ENCODE peak calls at places on chromosomes 1 and 21, in six cellular contexts. Z is heart right ventricle, K is prostate gland, E is fibroblast of lung, G is heart left ventricle, T is lung. H is an unnamed sample.

GRCh38 chr1:150979007-150979722 is 2.9 kb upstream of the ANXA9 start:
- DNase-seq in Z (peak; percentile 73), K (peak; percentile 85), E (peak; percentile 78), G (peak; percentile 87), T (peak; percentile 91), H (peak; percentile 89)

GRCh38 chr1:17686258-17686657 is 68.9 kb upstream of the ACTL8 start:
- DNase-seq in Z (no peak), K (no peak), E (no peak), G (no peak), T (no peak), H (no peak)

GRCh38 chr1:154445040-154445472 is 39.9 kb downstream of the IL6R start:
- DNase-seq in Z (no peak), K (no peak), E (peak; percentile 82), G (no peak), T (no peak), H (peak; percentile 23)

GRCh38 chr1:205950826-205951549 is 7.7 kb upstream of the SLC26A9 start:
- DNase-seq in Z (no peak), K (no peak), E (peak; percentile 65), G (no peak), T (no peak), H (no peak)

GRCh38 chr1:82225407-82226197 is 424.9 kb downstream of the ADGRL2 start:
- DNase-seq in Z (no peak), K (no peak), E (peak; percentile 47), G (no peak), T (no peak), H (no peak)

GRCh38 chr1:54275349-54275748 is 75.4 kb downstream of the MRPL37 start:
- DNase-seq in Z (peak; percentile 74), K (peak; percentile 74), E (peak; percentile 80), G (peak; percentile 76), T (peak; percentile 48), H (no peak)

GRCh38 chr1:147853391-147853790 is 49.2 kb upstream of the GJA8 start:
- DNase-seq in Z (no peak), K (no peak), E (peak; percentile 55), G (no peak), T (no peak), H (no peak)

GRCh38 chr1:43432171-43432860 is 21.4 kb downstream of the HYI start:
- DNase-seq in Z (no peak), K (no peak), E (no peak), G (no peak), T (no peak), H (no peak)

GRCh38 chr21:37793660-37794059 is 122.6 kb downstream of the KCNJ6 start:
- DNase-seq in Z (no peak), K (no peak), E (peak; percentile 48), G (no peak), T (no peak), H (no peak)

GRCh38 chr1:25856856-25857255 is 2.4 kb downstream of the AUNIP start:
- DNase-seq in Z (no peak), K (no peak), E (no peak), G (no peak), T (no peak), H (no peak)

GRCh38 chr1:11456970-11457369 is 22.0 kb upstream of the DISP3 start:
- DNase-seq in Z (no peak), K (no peak), E (no peak), G (no peak), T (no peak), H (peak; percentile 19)

GRCh38 chr1:29569971-29570634 is 333.8 kb downstream of the PTPRU start:
- DNase-seq in Z (no peak), K (no peak), E (peak; percentile 100), G (no peak), T (no peak), H (no peak)

GRCh38 chr1:7885513-7886298 is 32.8 kb upstream of the UTS2 start:
- DNase-seq in Z (no peak), K (no peak), E (no peak), G (no peak), T (peak; percentile 89), H (peak; percentile 7)

GRCh38 chr21:31557421-31557955 is 102.0 kb upstream of the SOD1 start:
- DNase-seq in Z (no peak), K (no peak), E (no peak), G (no peak), T (no peak), H (no peak)

GRCh38 chr1:234618726-234619049 is 8.7 kb upstream of the IRF2BP2 start:
- DNase-seq in Z (no peak), K (no peak), E (no peak), G (no peak), T (no peak), H (no peak)

GRCh38 chr1:47478090-47478489 is 40.2 kb downstream of the FOXD2 start:
- DNase-seq in Z (no peak), K (peak; percentile 79), E (no peak), G (no peak), T (peak; percentile 75), H (no peak)

GRCh38 chr1:242629396-242629795 is 104.9 kb upstream of the PLD5 start:
- DNase-seq in Z (no peak), K (no peak), E (no peak), G (no peak), T (no peak), H (no peak)

GRCh38 chr1:212700892-212701819 is 1.5 kb upstream of the BATF3 start:
- DNase-seq in Z (peak; percentile 37), K (peak; percentile 32), E (peak; percentile 66), G (peak; percentile 51), T (peak; percentile 42), H (no peak)

GRCh38 chr1:231334079-231334666 is 3.5 kb downstream of the EXOC8 start:
- DNase-seq in Z (no peak), K (no peak), E (no peak), G (no peak), T (no peak), H (no peak)

GRCh38 chr1:3319874-3320245 is 134.6 kb upstream of the ARHGEF16 start:
- DNase-seq in Z (no peak), K (peak; percentile 52), E (peak; percentile 59), G (no peak), T (peak; percentile 66), H (peak; percentile 56)

GRCh38 chr1:21340230-21340564 is 49.9 kb upstream of the ECE1 start:
- DNase-seq in Z (peak; percentile 51), K (peak; percentile 83), E (no peak), G (no peak), T (no peak), H (no peak)

GRCh38 chr21:21387891-21388290 is 389.7 kb downstream of the NCAM2 start:
- DNase-seq in Z (no peak), K (no peak), E (no peak), G (no peak), T (no peak), H (no peak)

GRCh38 chr1:117595993-117596720 is 9.7 kb upstream of the TENT5C start:
- DNase-seq in Z (no peak), K (no peak), E (no peak), G (no peak), T (no peak), H (no peak)

GRCh38 chr1:151887028-151887427 is 22.3 kb downstream of the THEM4 start:
- DNase-seq in Z (no peak), K (no peak), E (peak; percentile 60), G (no peak), T (no peak), H (no peak)

GRCh38 chr1:28888915-28889314 is 25.5 kb upstream of the EPB41 start:
- DNase-seq in Z (no peak), K (no peak), E (no peak), G (no peak), T (no peak), H (no peak)

GRCh38 chr1:178986204-178986603 is 39.5 kb upstream of the FAM20B start:
- DNase-seq in Z (no peak), K (no peak), E (no peak), G (no peak), T (no peak), H (no peak)

GRCh38 chr1:158180741-158181576 is at the start of gene CD1D:
- DNase-seq in Z (peak; percentile 42), K (no peak), E (peak; percentile 1), G (peak; percentile 45), T (peak; percentile 37), H (peak; percentile 76)

GRCh38 chr1:148388260-148389026 is 94.7 kb downstream of the PPIAL4G start:
- DNase-seq in Z (peak; percentile 81), K (peak; percentile 90), E (peak; percentile 92), G (peak; percentile 85), T (peak; percentile 93), H (no peak)

GRCh38 chr1:2555634-2556276 is 416 bp upstream of the TNFRSF14 start:
- DNase-seq in Z (peak; percentile 78), K (peak; percentile 65), E (no peak), G (peak; percentile 83), T (peak; percentile 75), H (peak; percentile 83)

DNA sequence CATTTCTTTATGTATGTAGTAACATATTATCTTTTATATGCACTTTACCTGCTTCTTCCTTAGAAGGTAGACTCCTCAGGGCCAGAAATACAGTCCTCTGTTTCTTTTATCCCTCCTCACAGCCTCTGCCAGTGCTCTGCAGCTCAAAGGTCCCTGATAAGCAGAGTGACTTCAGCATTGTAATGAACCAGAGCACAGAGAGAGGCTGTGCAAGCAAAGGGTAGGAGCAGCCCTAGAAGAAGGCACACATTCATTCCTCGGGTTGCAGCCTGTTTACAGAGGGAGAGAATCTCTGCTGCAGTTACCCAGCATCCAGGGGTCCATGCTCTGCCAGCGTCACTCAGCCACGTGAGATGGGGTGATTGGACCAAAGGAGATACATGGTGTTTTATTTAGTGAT is 101.1 kb downstream of the RHOU start:
- DNase-seq in Z (no peak), K (no peak), E (no peak), G (no peak), T (no peak), H (no peak)
- H3K27ac ChIP-seq in Z (no peak overlapping the region), K (no peak overlapping the region), E (no peak overlapping the region), G (no peak overlapping the region), T (no peak overlapping the region), H (no peak overlapping the region)

GRCh38 chr1:95451904-95452303 is 217.9 kb downstream of the RWDD3 start:
- DNase-seq in Z (no peak), K (no peak), E (no peak), G (no peak), T (no peak), H (no peak)

GRCh38 chr1:95453053-95453452 is 219.0 kb downstream of the RWDD3 start:
- DNase-seq in Z (no peak), K (no peak), E (no peak), G (no peak), T (no peak), H (no peak)

DNA sequence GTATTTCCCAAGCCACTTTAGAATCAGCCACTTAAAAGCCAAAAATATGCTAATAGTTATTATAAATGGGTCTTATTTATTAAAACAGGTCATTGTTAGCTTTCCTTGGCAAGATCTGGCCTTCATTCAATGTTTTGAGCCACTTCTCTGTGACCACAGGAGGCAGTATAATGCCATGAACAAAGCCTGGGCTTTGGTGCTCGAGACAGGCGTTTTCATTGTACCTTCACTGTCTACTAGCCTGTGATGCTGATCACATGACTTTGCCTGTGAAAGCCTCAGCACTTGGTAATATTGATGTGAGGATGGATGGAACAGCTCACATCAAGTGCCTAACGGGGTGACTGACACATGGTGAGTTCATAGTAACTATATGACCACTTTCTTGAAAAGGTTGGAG is 217.0 kb downstream of the RWDD3 start:
- DNase-seq in Z (no peak), K (no peak), E (no peak), G (no peak), T (no peak), H (no peak)
- TF ChIP-seq CTCF in Z (peak; percentile 10), K (no peak), E (no peak), G (no peak), T (no peak), H (peak; percentile 38)

GRCh38 chr1:93842750-93843500 is 36.1 kb downstream of the DNTTIP2 start:
- DNase-seq in Z (no peak), K (no peak), E (peak; percentile 89), G (no peak), T (no peak), H (no peak)
- H3K27ac ChIP-seq in Z (no peak overlapping the region), K (no peak overlapping the region), E (no peak overlapping the region), G (no peak overlapping the region), T (no peak overlapping the region), H (no peak overlapping the region)

GRCh38 chr1:200714504-200715187 is 24.0 kb upstream of the CAMSAP2 start:
- DNase-seq in Z (no peak), K (no peak), E (no peak), G (no peak), T (no peak), H (no peak)
- TF ChIP-seq CTCF in Z (no peak), K (no peak), E (no peak), G (no peak), T (no peak), H (no peak)

H was measured in DND-41.